ENCODE peak calls at places on chromosomes 7 and 10, in four cellular contexts. X is Caco-2, J is adipocyte, N is NCI-H1417. L is an unnamed sample.
A peak's percentile ranks its signal among the peaks of the same experiment; 100 is the strongest.

GRCh38 chr10:19663344-19663743 is 152.9 kb upstream of the PLXDC2 start:
- DNase-seq in X (no peak), J (no peak), N (no peak), L (no peak)

GRCh38 chr10:60267802-60268201 is 121.9 kb downstream of the ANK3 start:
- DNase-seq in X (no peak), J (no peak), N (no peak), L (no peak)

GRCh38 chr10:78964952-78965633 is 103.7 kb upstream of the ZMIZ1 start:
- DNase-seq in X (peak; percentile 85), J (no peak), N (peak; percentile 75), L (peak; percentile 64)

GRCh38 chr7:11533229-11533820 is 298.7 kb downstream of the THSD7A start:
- DNase-seq in X (no peak), J (no peak), N (peak; percentile 4), L (no peak)

GRCh38 chr7:20310963-20311742 is 19.5 kb upstream of the ITGB8 start:
- DNase-seq in X (no peak), J (peak; percentile 87), N (peak; percentile 42), L (no peak)

GRCh38 chr10:124739119-124739921 is 4.9 kb downstream of the FAM53B start:
- DNase-seq in X (no peak), J (no peak), N (no peak), L (no peak)

GRCh38 chr7:1755783-1756626 is 85.9 kb downstream of the ELFN1 start:
- DNase-seq in X (no peak), J (no peak), N (no peak), L (no peak)

GRCh38 chr10:118472415-118472814 is 123.0 kb downstream of the PRLHR start:
- DNase-seq in X (no peak), J (no peak), N (no peak), L (no peak)

GRCh38 chr7:130379019-130379418 is 1.3 kb upstream of the CPA1 start:
- DNase-seq in X (peak; percentile 15), J (no peak), N (no peak), L (no peak)

GRCh38 chr7:108063520-108063933 is 60.6 kb upstream of the LAMB1 start:
- DNase-seq in X (no peak), J (no peak), N (peak; percentile 31), L (no peak)

GRCh38 chr7:122329145-122329802 is 24.7 kb upstream of the FEZF1 start:
- DNase-seq in X (no peak), J (no peak), N (no peak), L (no peak)

GRCh38 chr10:97895915-97896314 is 46.3 kb downstream of the GOLGA7B start:
- DNase-seq in X (no peak), J (no peak), N (no peak), L (no peak)

GRCh38 chr10:86971146-86971991 is 3.1 kb downstream of the ADIRF start:
- DNase-seq in X (peak; percentile 95), J (peak; percentile 95), N (peak; percentile 71), L (no peak)

GRCh38 chr7:7564323-7564780 is 2.3 kb upstream of the MIOS start:
- DNase-seq in X (peak; percentile 79), J (peak; percentile 87), N (no peak), L (no peak)

GRCh38 chr10:45585131-45585530 is 87.4 kb downstream of the ZFAND4 start:
- DNase-seq in X (no peak), J (no peak), N (no peak), L (no peak)

GRCh38 chr10:129765664-129766550 is 198.2 kb downstream of the EBF3 start:
- DNase-seq in X (peak; percentile 16), J (no peak), N (no peak), L (no peak)

GRCh38 chr10:75379234-75379724 is 22.3 kb downstream of the ZNF503 start:
- DNase-seq in X (no peak), J (no peak), N (peak; percentile 1), L (no peak)

GRCh38 chr7:132577206-132578049 is 1.2 kb upstream of the PLXNA4 start:
- DNase-seq in X (no peak), J (peak; percentile 79), N (peak; percentile 79), L (peak; percentile 65)